ENCODE peak calls at places on chromosomes 13 and 19, in five cellular contexts. One of them, this sample, is unnamed.

GRCh38 chr13:42807866-42808265 is 26.5 kb downstream of the FAM216B start:
- DNase-seq in epithelial cell of esophagus: peak; percentile 93
- DNase-seq in aorta: no peak
- DNase-seq in thoracic aorta: no peak
- DNase-seq in Peyer's patch: no peak
- DNase-seq in this sample: no peak

GRCh38 chr13:103815619-103816018 is 749.4 kb upstream of the SLC10A2 start:
- DNase-seq in epithelial cell of esophagus: peak; percentile 53
- DNase-seq in aorta: no peak
- DNase-seq in thoracic aorta: no peak
- DNase-seq in Peyer's patch: no peak
- DNase-seq in this sample: no peak

GRCh38 chr13:103835052-103835451 is 768.8 kb upstream of the SLC10A2 start:
- DNase-seq in epithelial cell of esophagus: no peak
- DNase-seq in aorta: no peak
- DNase-seq in thoracic aorta: no peak
- DNase-seq in Peyer's patch: no peak
- DNase-seq in this sample: no peak

GRCh38 chr13:66414196-66414800 is 815.8 kb downstream of the PCDH9 start:
- DNase-seq in epithelial cell of esophagus: no peak
- DNase-seq in aorta: no peak
- DNase-seq in thoracic aorta: no peak
- DNase-seq in Peyer's patch: no peak
- DNase-seq in this sample: no peak

GRCh38 chr13:70714993-70715392 is 606.7 kb upstream of the KLHL1 start:
- DNase-seq in epithelial cell of esophagus: no peak
- DNase-seq in aorta: no peak
- DNase-seq in thoracic aorta: no peak
- DNase-seq in Peyer's patch: no peak
- DNase-seq in this sample: no peak

GRCh38 chr19:9823816-9824215 is 3.9 kb upstream of the UBL5 start:
- DNase-seq in epithelial cell of esophagus: no peak
- DNase-seq in aorta: no peak
- DNase-seq in thoracic aorta: no peak
- DNase-seq in Peyer's patch: no peak
- DNase-seq in this sample: no peak

GRCh38 chr19:14409157-14410053 is 9.7 kb downstream of the DDX39A start:
- DNase-seq in epithelial cell of esophagus: no peak
- DNase-seq in aorta: no peak
- DNase-seq in thoracic aorta: no peak
- DNase-seq in Peyer's patch: no peak
- DNase-seq in this sample: no peak

GRCh38 chr13:49374585-49375290 is 69.1 kb downstream of the CAB39L start:
- DNase-seq in epithelial cell of esophagus: peak; percentile 88
- DNase-seq in aorta: no peak
- DNase-seq in thoracic aorta: no peak
- DNase-seq in Peyer's patch: no peak
- DNase-seq in this sample: no peak

GRCh38 chr19:33864311-33864850 is 67.7 kb downstream of the KCTD15 start:
- DNase-seq in epithelial cell of esophagus: peak; percentile 71
- DNase-seq in aorta: no peak
- DNase-seq in thoracic aorta: no peak
- DNase-seq in Peyer's patch: no peak
- DNase-seq in this sample: no peak

GRCh38 chr13:31998131-31998530 is 33.4 kb upstream of the FRY start:
- DNase-seq in epithelial cell of esophagus: no peak
- DNase-seq in aorta: no peak
- DNase-seq in thoracic aorta: no peak
- DNase-seq in Peyer's patch: no peak
- DNase-seq in this sample: no peak

GRCh38 chr13:101406787-101407186 is 9.5 kb downstream of the NALCN start:
- DNase-seq in epithelial cell of esophagus: peak; percentile 44
- DNase-seq in aorta: no peak
- DNase-seq in thoracic aorta: no peak
- DNase-seq in Peyer's patch: no peak
- DNase-seq in this sample: no peak

GRCh38 chr19:3108775-3109174 is 14.6 kb downstream of the GNA11 start:
- DNase-seq in epithelial cell of esophagus: peak; percentile 67
- DNase-seq in aorta: peak; percentile 76
- DNase-seq in thoracic aorta: no peak
- DNase-seq in Peyer's patch: peak; percentile 87
- DNase-seq in this sample: peak; percentile 45

GRCh38 chr13:51827254-51827653 is 17.7 kb downstream of the TMEM272 start:
- DNase-seq in epithelial cell of esophagus: no peak
- DNase-seq in aorta: no peak
- DNase-seq in thoracic aorta: no peak
- DNase-seq in Peyer's patch: no peak
- DNase-seq in this sample: no peak

GRCh38 chr13:51825681-51826254 is 19.2 kb downstream of the TMEM272 start:
- DNase-seq in epithelial cell of esophagus: no peak
- DNase-seq in aorta: no peak
- DNase-seq in thoracic aorta: no peak
- DNase-seq in Peyer's patch: no peak
- DNase-seq in this sample: no peak

GRCh38 chr13:51823861-51824260 is 19.9 kb upstream of the DHRS12 start:
- DNase-seq in epithelial cell of esophagus: no peak
- DNase-seq in aorta: no peak
- DNase-seq in thoracic aorta: no peak
- DNase-seq in Peyer's patch: no peak
- DNase-seq in this sample: no peak

GRCh38 chr13:51825165-51825592 is 19.8 kb downstream of the TMEM272 start:
- DNase-seq in epithelial cell of esophagus: peak; percentile 25
- DNase-seq in aorta: no peak
- DNase-seq in thoracic aorta: no peak
- DNase-seq in Peyer's patch: no peak
- DNase-seq in this sample: no peak

GRCh38 chr13:51826606-51827005 is 18.4 kb downstream of the TMEM272 start:
- DNase-seq in epithelial cell of esophagus: peak; percentile 77
- DNase-seq in aorta: no peak
- DNase-seq in thoracic aorta: no peak
- DNase-seq in Peyer's patch: no peak
- DNase-seq in this sample: no peak
- H3K4me3 ChIP-seq in epithelial cell of esophagus: no peak overlapping the region
- H3K4me3 ChIP-seq in aorta: no peak overlapping the region
- H3K4me3 ChIP-seq in thoracic aorta: no peak overlapping the region
- H3K4me3 ChIP-seq in Peyer's patch: no peak overlapping the region
- H3K4me3 ChIP-seq in this sample: peak overlapping the region; percentile 14

GRCh38 chr19:45370410-45371204 is at the start of gene ERCC2:
- DNase-seq in epithelial cell of esophagus: peak; percentile 99
- DNase-seq in aorta: peak; percentile 100
- DNase-seq in thoracic aorta: peak; percentile 98
- DNase-seq in Peyer's patch: peak; percentile 99
- DNase-seq in this sample: peak; percentile 99

GRCh38 chr19:45368127-45368526 is 2.2 kb downstream of the ERCC2 start:
- DNase-seq in epithelial cell of esophagus: no peak
- DNase-seq in aorta: no peak
- DNase-seq in thoracic aorta: no peak
- DNase-seq in Peyer's patch: no peak
- DNase-seq in this sample: no peak

GRCh38 chr19:45363861-45364459 is 6.4 kb downstream of the ERCC2 start:
- DNase-seq in epithelial cell of esophagus: no peak
- DNase-seq in aorta: no peak
- DNase-seq in thoracic aorta: no peak
- DNase-seq in Peyer's patch: no peak
- DNase-seq in this sample: no peak

GRCh38 chr19:45364696-45365095 is 5.7 kb downstream of the ERCC2 start:
- DNase-seq in epithelial cell of esophagus: no peak
- DNase-seq in aorta: no peak
- DNase-seq in thoracic aorta: no peak
- DNase-seq in Peyer's patch: no peak
- DNase-seq in this sample: no peak

DNA sequence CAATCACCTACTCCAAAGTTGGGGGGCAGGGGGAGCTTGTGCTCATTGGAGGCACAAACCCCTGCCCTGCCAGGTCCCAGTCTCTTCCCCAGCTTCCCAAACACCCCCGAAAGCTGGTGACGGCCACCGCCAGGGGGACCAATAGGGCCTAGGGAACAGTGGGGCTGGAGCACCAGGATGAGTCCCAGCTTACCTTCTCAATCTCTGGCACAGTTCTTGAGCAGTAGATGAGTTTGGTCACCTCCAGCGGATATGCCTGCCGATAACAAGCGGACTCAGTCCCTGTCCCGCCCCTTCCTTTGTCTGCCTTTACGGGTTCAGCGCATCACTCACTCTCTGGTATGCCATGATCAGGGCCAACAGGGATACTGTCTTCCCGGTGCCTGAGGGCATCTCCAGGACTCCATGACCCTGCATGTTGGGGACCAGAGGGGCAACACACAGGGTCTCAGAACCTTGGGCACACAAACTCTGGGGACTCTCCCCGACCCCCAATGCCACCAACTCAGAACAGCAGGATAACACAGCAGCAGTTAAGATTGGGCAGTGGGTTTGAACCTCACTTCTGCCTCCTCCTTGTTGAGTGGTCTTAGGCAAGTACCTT is 1.5 kb downstream of the ERCC2 start:
- DNase-seq in epithelial cell of esophagus: no peak
- DNase-seq in aorta: no peak
- DNase-seq in thoracic aorta: no peak
- DNase-seq in Peyer's patch: no peak
- DNase-seq in this sample: no peak
- H3K4me3 ChIP-seq in epithelial cell of esophagus: no peak overlapping the region
- H3K4me3 ChIP-seq in aorta: no peak overlapping the region
- H3K4me3 ChIP-seq in thoracic aorta: no peak overlapping the region
- H3K4me3 ChIP-seq in Peyer's patch: no peak overlapping the region
- H3K4me3 ChIP-seq in this sample: no peak overlapping the region

GRCh38 chr13:26185720-26186119 is 36.4 kb downstream of the RNF6 start:
- DNase-seq in epithelial cell of esophagus: no peak
- DNase-seq in aorta: no peak
- DNase-seq in thoracic aorta: no peak
- DNase-seq in Peyer's patch: no peak
- DNase-seq in this sample: no peak
- H3K4me3 ChIP-seq in epithelial cell of esophagus: peak overlapping the region; percentile 66
- H3K4me3 ChIP-seq in aorta: peak overlapping the region; percentile 29
- H3K4me3 ChIP-seq in thoracic aorta: peak overlapping the region; percentile 86
- H3K4me3 ChIP-seq in Peyer's patch: peak overlapping the region; percentile 63
- H3K4me3 ChIP-seq in this sample: peak overlapping the region; percentile 65

GRCh38 chr19:48866692-48867091 is 1.7 kb downstream of the PLEKHA4 start:
- DNase-seq in epithelial cell of esophagus: no peak
- DNase-seq in aorta: no peak
- DNase-seq in thoracic aorta: no peak
- DNase-seq in Peyer's patch: no peak
- DNase-seq in this sample: no peak

GRCh38 chr19:48867119-48867921 is 1.1 kb downstream of the PLEKHA4 start:
- DNase-seq in epithelial cell of esophagus: no peak
- DNase-seq in aorta: no peak
- DNase-seq in thoracic aorta: no peak
- DNase-seq in Peyer's patch: no peak
- DNase-seq in this sample: no peak

GRCh38 chr19:48870048-48870447 is 1.6 kb upstream of the PLEKHA4 start:
- DNase-seq in epithelial cell of esophagus: no peak
- DNase-seq in aorta: no peak
- DNase-seq in thoracic aorta: no peak
- DNase-seq in Peyer's patch: no peak
- DNase-seq in this sample: no peak

GRCh38 chr19:48867922-48868195 is 558 bp downstream of the PLEKHA4 start:
- DNase-seq in epithelial cell of esophagus: no peak
- DNase-seq in aorta: no peak
- DNase-seq in thoracic aorta: no peak
- DNase-seq in Peyer's patch: no peak
- DNase-seq in this sample: no peak

DNA sequence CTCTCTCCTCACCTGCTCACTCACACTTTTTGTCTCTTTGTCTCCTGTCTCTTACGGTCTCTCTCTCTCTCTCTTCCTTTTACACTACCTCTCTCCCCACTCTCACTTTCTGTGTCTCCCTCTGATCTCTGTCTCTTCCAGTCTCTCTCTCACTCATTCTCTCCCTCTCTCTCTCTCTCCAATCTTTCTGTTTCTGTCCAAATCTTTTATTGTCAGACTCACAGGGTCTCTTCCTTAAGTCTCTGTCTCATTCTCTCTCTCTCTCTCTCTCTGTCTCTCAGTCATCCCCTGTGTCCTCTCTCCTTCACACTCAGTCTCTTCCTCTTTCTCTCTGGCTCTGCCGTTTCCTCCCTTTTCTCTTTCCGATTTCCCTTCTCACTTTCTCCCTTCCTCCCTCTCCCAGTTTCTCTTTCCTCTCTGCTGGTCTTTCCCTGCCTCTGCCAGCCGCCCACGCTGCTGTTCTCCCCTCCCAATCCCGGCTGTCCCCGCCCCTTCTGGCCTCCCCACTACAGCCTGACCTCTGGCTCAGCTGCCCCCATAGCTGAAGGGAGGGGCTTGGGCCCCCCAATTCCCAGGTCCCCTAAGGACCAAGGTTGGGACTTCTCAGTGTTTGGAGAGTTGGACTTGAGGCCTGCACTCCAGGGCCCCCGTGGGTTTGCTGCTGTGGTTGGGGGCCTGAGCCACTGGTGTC is at the start of gene PLEKHA4:
- DNase-seq in epithelial cell of esophagus: no peak
- DNase-seq in aorta: peak; percentile 89
- DNase-seq in thoracic aorta: no peak
- DNase-seq in Peyer's patch: peak; percentile 69
- DNase-seq in this sample: no peak
- H3K4me3 ChIP-seq in epithelial cell of esophagus: peak within 1 kb of the TSS; percentile 9
- H3K4me3 ChIP-seq in aorta: peak within 1 kb of the TSS; percentile 36
- H3K4me3 ChIP-seq in thoracic aorta: peak within 1 kb of the TSS; percentile 63
- H3K4me3 ChIP-seq in Peyer's patch: peak within 1 kb of the TSS; percentile 35
- H3K4me3 ChIP-seq in this sample: no peak within 1 kb of the TSS

DNA sequence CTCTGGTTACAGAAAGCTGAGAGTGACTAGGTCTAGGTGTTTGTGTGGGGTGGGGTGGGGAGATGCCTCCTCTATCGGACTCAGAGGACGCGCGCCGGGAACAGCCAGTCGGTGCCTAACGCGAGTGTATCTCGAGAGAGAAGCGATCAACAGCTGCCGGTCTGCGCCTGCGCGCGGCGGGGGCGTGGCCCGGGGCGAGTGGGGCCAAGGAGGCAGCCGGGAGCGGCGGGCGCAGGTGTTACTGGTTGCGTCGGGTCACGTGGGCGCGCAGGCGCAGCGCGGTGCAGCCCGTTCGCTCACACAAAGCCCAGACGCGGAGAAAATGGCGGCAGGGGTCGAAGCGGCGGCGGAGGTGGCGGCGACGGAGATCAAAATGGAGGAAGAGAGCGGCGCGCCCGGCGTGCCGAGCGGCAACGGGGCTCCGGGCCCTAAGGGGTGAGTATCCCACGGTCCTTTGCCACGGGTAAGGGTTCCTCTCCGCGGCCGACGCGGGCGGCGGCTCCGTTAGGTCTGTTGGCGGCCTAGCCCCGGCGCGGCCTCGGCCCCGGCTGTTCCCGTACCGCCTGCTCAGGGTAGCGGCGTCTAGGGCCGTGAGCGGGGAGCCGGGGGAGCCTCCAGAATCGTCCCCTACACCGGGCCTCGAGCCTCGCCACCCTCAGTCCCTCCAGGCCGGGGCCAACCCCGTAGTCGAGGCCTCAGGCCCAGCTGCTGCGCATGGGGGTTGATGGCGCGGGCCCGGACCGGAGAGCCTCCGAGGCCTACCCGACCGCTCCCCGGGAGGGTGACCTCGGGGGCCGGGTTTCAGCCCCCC is at the start of gene HNRNPM:
- DNase-seq in epithelial cell of esophagus: peak; percentile 98
- DNase-seq in aorta: peak; percentile 100
- DNase-seq in thoracic aorta: peak; percentile 98
- DNase-seq in Peyer's patch: peak; percentile 100
- DNase-seq in this sample: peak; percentile 100
- H3K4me3 ChIP-seq in epithelial cell of esophagus: peak within 1 kb of the TSS; percentile 88
- H3K4me3 ChIP-seq in aorta: peak within 1 kb of the TSS; percentile 95
- H3K4me3 ChIP-seq in thoracic aorta: peak within 1 kb of the TSS; percentile 89
- H3K4me3 ChIP-seq in Peyer's patch: peak within 1 kb of the TSS; percentile 93
- H3K4me3 ChIP-seq in this sample: peak within 1 kb of the TSS; percentile 98